ENCODE peak calls at places on chromosomes 16 and 17, in five cellular contexts. M is right lobe of liver, G is endothelial cell of umbilical vein, R is Caco-2, J is vagina. P is an unnamed sample.

GRCh38 chr17:49694847-49695697 is 12.7 kb downstream of the SLC35B1 start:
- DNase-seq in G (peak; percentile 31), M (no peak), R (peak; percentile 84), J (no peak), P (peak; percentile 92)

GRCh38 chr17:1087381-1088241 is 90.7 kb downstream of the TIMM22 start:
- DNase-seq in G (peak; percentile 84), R (no peak), M (peak; percentile 82), J (no peak), P (peak; percentile 95)

GRCh38 chr16:85333744-85334640 is 221.7 kb upstream of the CIBAR2 start:
- DNase-seq in J (no peak), R (no peak), M (no peak), G (no peak), P (peak; percentile 63)

GRCh38 chr17:69597898-69598692 is 183.6 kb downstream of the MAP2K6 start:
- DNase-seq in R (no peak), J (no peak), G (peak; percentile 82), M (no peak), P (no peak)

GRCh38 chr17:81810476-81810875 is 6.5 kb downstream of the GCGR start:
- DNase-seq in M (no peak), R (no peak), G (no peak), J (no peak), P (no peak)

GRCh38 chr17:75480281-75480680 is 23.8 kb downstream of the TMEM94 start:
- DNase-seq in R (no peak), M (no peak), J (no peak), G (no peak), P (peak; percentile 44)

GRCh38 chr17:50845260-50846147 is 10.1 kb downstream of the WFIKKN2 start:
- DNase-seq in M (no peak), J (peak; percentile 96), R (peak; percentile 81), G (no peak), P (peak; percentile 64)

GRCh38 chr16:3696425-3697218 is 20.7 kb downstream of the TRAP1 start:
- DNase-seq in G (no peak), R (no peak), J (no peak), M (peak; percentile 49), P (no peak)

GRCh38 chr17:82330322-82331239 is 3.0 kb downstream of the SECTM1 start:
- DNase-seq in J (no peak), M (peak; percentile 61), G (peak; percentile 23), R (no peak), P (no peak)

GRCh38 chr17:41284043-41284442 is 8.5 kb downstream of the KRTAP9-7 start:
- DNase-seq in M (no peak), R (peak; percentile 22), G (peak; percentile 0), J (no peak), P (no peak)

GRCh38 chr16:81901483-81901882 is 109.8 kb downstream of the SDR42E1 start:
- DNase-seq in G (peak; percentile 97), R (no peak), J (no peak), M (no peak), P (no peak)

GRCh38 chr17:36072431-36073121 is 8.5 kb downstream of the CCL18 start:
- DNase-seq in G (peak; percentile 58), R (peak; percentile 77), M (peak; percentile 70), J (no peak), P (peak; percentile 95)

DNA sequence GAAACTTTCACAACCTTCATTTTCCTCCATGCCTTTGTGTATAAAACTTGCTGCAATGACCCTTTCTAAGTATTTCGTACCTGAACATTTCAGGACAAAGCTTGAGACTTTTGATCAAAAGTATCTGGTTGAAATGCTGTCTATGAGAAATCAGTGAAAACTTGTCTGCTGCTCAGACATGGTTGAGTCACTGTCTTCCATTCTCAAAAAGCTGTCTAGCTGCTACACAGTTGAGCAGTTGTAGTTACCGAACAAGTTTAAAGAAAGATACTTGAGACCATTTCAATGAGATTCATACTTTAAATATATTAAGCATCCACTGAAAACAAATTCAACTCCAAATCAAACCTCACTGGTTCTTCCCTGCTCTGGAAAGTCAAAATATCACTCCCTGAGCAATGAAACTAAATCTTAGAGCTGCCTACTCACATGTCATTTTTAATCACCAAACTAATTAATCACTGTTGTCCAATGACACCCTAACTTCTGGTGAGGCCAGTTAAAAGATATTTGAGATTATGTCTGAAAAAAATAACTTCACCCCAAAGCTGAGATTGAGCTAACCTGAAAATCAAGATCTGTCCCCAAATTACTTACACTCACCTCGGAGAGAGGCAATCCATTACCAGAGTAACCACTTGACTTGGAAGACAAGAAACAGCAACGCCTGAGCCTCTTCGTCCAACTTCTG is 503 bp downstream of the TMEM100 start:
- DNase-seq in R (no peak), G (no peak), M (no peak), J (no peak), P (no peak)
- H3K4me3 ChIP-seq in R (no peak overlapping the region), G (no peak overlapping the region), M (peak overlapping the region; percentile 2), J (peak overlapping the region; percentile 35), P (peak overlapping the region; percentile 92)

GRCh38 chr16:745739-746138 is 4.9 kb upstream of the CIAO3 start:
- DNase-seq in R (peak; percentile 65), G (no peak), J (no peak), M (no peak), P (peak; percentile 92)
- TF ChIP-seq CTCF in R (peak; percentile 46), G (no peak), J (no peak), M (peak; percentile 24), P (peak; percentile 89)

GRCh38 chr16:49084628-49085390 is 196.8 kb downstream of the CBLN1 start:
- DNase-seq in R (no peak), J (no peak), M (no peak), G (no peak), P (no peak)

GRCh38 chr16:49078104-49078503 is 203.5 kb downstream of the CBLN1 start:
- DNase-seq in R (no peak), J (no peak), G (no peak), M (no peak), P (no peak)

GRCh38 chr16:49085689-49086088 is 195.9 kb downstream of the CBLN1 start:
- DNase-seq in R (no peak), J (no peak), G (no peak), M (no peak), P (no peak)

GRCh38 chr16:49078571-49078970 is 203.1 kb downstream of the CBLN1 start:
- DNase-seq in G (no peak), R (no peak), M (no peak), J (no peak), P (no peak)

GRCh38 chr16:49081556-49081955 is 200.1 kb downstream of the CBLN1 start:
- DNase-seq in M (no peak), R (no peak), J (no peak), G (no peak), P (no peak)
- H3K4me3 ChIP-seq in M (no peak overlapping the region), R (no peak overlapping the region), J (no peak overlapping the region), G (no peak overlapping the region), P (no peak overlapping the region)

GRCh38 chr16:31508706-31509523 is 724 bp upstream of the RUSF1 start:
- DNase-seq in G (no peak), M (no peak), J (no peak), R (no peak), P (no peak)

GRCh38 chr16:31505483-31505882 is 2.7 kb downstream of the RUSF1 start:
- DNase-seq in J (no peak), M (no peak), R (no peak), G (no peak), P (no peak)

GRCh38 chr16:31504159-31504558 is 4.0 kb downstream of the RUSF1 start:
- DNase-seq in M (no peak), G (peak; percentile 55), R (no peak), J (no peak), P (no peak)

GRCh38 chr16:31507617-31507928 is 618 bp downstream of the RUSF1 start:
- DNase-seq in J (no peak), G (no peak), R (no peak), M (no peak), P (no peak)

GRCh38 chr16:31507929-31508705 is at the start of gene RUSF1:
- DNase-seq in R (peak; percentile 88), J (no peak), G (peak; percentile 89), M (peak; percentile 95), P (peak; percentile 97)
- TF ChIP-seq CTCF in R (no peak), J (peak; percentile 22), G (no peak), M (no peak), P (no peak)

P was measured in endodermal cell.